ENCODE peak calls at places on chromosomes 6 and 20, in five cellular contexts. E is endodermal cell, V is OCI-LY7, N is GM12865, I is lower leg skin. L is an unnamed sample.
A peak's percentile ranks its signal among the peaks of the same experiment; 100 is the strongest.

GRCh38 chr20:59912609-59913008 is 20.8 kb downstream of the SYCP2 start:
- DNase-seq in E (no peak), I (no peak), N (peak; percentile 10), V (no peak), L (no peak)

GRCh38 chr20:58019027-58019849 is 209.2 kb downstream of the ANKRD60 start:
- DNase-seq in V (no peak), I (peak; percentile 84), N (no peak), E (no peak), L (peak; percentile 33)

GRCh38 chr6:33683051-33683571 is 28.4 kb downstream of the UQCC2 start:
- DNase-seq in I (no peak), N (no peak), E (no peak), V (no peak), L (no peak)

GRCh38 chr20:47227576-47227975 is 128.9 kb downstream of the ZMYND8 start:
- DNase-seq in I (no peak), V (no peak), N (no peak), E (no peak), L (no peak)

GRCh38 chr20:39264506-39265172 is 302.5 kb downstream of the DHX35 start:
- DNase-seq in V (peak; percentile 46), I (peak; percentile 88), N (peak; percentile 56), E (peak; percentile 91), L (peak; percentile 65)

GRCh38 chr6:26197736-26198625 is 110.8 kb downstream of the HFE start:
- DNase-seq in N (peak; percentile 85), V (peak; percentile 84), I (no peak), E (peak; percentile 75), L (peak; percentile 62)

GRCh38 chr20:479487-479886 is 17.2 kb upstream of the TBC1D20 start:
- DNase-seq in I (no peak), E (no peak), V (no peak), N (no peak), L (no peak)

GRCh38 chr6:46443623-46444022 is 47.6 kb downstream of the RCAN2 start:
- DNase-seq in N (no peak), I (no peak), V (no peak), E (no peak), L (no peak)

GRCh38 chr20:38843346-38843745 is 37.8 kb downstream of the PPP1R16B start:
- DNase-seq in I (no peak), V (peak; percentile 36), E (no peak), N (peak; percentile 51), L (no peak)

GRCh38 chr6:32843321-32843978 is 397 bp downstream of the PSMB8 start:
- DNase-seq in I (no peak), V (peak; percentile 55), N (peak; percentile 47), E (peak; percentile 77), L (no peak)

GRCh38 chr6:144749263-144749662 is 464.1 kb downstream of the UTRN start:
- DNase-seq in N (no peak), E (no peak), V (no peak), I (no peak), L (no peak)

GRCh38 chr6:33828764-33829731 is 25.2 kb upstream of the MLN start:
- DNase-seq in V (no peak), N (no peak), E (peak; percentile 90), I (no peak), L (no peak)

GRCh38 chr20:29878281-29878741 is 1379.2 kb upstream of the DEFB115 start:
- DNase-seq in V (no peak), N (peak; percentile 11), I (peak; percentile 88), E (peak; percentile 36), L (peak; percentile 22)

GRCh38 chr20:21613512-21613911 is 92.0 kb upstream of the PAX1 start:
- DNase-seq in I (no peak), V (no peak), N (no peak), E (no peak), L (peak; percentile 53)

DNA sequence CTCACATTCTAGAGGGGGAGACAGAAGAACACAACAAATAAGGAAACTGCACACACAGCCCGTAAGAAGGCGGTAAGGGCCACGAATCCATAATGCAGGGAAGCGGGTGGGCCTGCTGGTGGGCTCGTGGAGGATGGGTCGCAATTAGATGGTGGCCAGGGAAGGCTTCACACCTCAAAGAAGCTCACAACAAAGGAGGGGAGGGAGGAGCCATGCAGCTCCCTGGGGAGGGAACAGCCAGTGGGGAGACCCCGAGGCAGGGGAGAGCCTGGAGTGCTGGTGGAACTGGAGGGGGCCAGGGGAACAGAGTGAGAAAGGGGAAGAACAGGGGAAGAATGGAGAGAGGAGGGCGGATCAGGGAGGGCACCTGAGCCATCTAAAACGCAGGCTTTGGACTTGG is 13.4 kb downstream of the SRC start:
- DNase-seq in I (no peak), N (no peak), E (peak; percentile 35), V (no peak), L (peak; percentile 21)
- H3K4me3 ChIP-seq in I (no peak overlapping the region), N (no peak overlapping the region), E (no peak overlapping the region), V (no peak overlapping the region), L (no peak overlapping the region)

DNA sequence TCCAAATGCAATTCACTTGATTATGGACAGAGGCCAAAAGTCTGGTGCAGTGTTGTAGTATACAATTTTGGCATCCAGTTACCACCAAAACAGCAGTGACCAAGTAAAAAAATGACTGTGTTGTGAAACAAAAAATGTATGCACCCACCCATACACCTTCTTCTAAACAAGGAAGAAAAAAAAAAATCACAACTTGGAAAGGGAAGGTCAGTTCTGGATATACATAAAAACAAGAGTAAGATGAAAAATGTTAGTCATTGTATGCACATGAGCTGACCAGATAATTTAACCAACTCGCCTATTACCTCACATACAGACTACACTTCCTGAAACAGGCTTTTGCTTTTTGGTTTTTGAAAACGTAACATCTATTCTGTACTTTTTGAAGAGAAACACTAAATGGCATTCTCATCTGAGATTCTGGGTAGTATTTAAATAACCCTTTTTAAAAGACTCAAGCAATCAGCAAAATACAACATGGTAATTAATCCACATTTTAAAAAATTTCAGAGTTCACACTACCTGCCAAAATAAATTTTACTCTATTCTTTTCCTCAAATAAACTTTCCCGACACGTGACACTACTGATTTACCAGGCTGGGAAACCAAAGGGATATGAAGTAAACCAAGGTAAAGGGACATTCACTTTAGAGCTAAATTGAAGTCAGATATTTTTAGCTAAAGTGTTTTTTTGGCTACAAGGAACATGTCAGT is 141.6 kb upstream of the SHLD1 start:
- DNase-seq in V (no peak), I (no peak), E (no peak), N (peak; percentile 57), L (no peak)
- H3K4me3 ChIP-seq in V (peak overlapping the region; percentile 79), I (no peak overlapping the region), E (peak overlapping the region; percentile 96), N (peak overlapping the region; percentile 65), L (no peak overlapping the region)

GRCh38 chr20:13995086-13995665 is at the start of gene MACROD2:
- DNase-seq in E (peak; percentile 99), V (no peak), I (peak; percentile 97), N (peak; percentile 1), L (peak; percentile 97)
- H3K4me3 ChIP-seq in E (peak within 1 kb of the TSS; percentile 87), V (no peak within 1 kb of the TSS), I (peak within 1 kb of the TSS; percentile 38), N (no peak within 1 kb of the TSS), L (peak within 1 kb of the TSS; percentile 64)

GRCh38 chr6:6547111-6547879 is 41.2 kb upstream of the LY86 start:
- DNase-seq in V (peak; percentile 87), E (peak; percentile 97), I (peak; percentile 98), N (peak; percentile 93), L (peak; percentile 81)

GRCh38 chr6:6546318-6547110 is 42.0 kb upstream of the LY86 start:
- DNase-seq in E (peak; percentile 83), V (peak; percentile 10), I (no peak), N (peak; percentile 81), L (peak; percentile 62)

GRCh38 chr6:6542357-6542756 is 46.2 kb upstream of the LY86 start:
- DNase-seq in V (no peak), N (no peak), I (no peak), E (no peak), L (no peak)

GRCh38 chr6:6543181-6543879 is 45.2 kb upstream of the LY86 start:
- DNase-seq in I (no peak), V (peak; percentile 20), N (peak; percentile 79), E (no peak), L (no peak)

GRCh38 chr6:6545616-6546317 is 42.8 kb upstream of the LY86 start:
- DNase-seq in E (no peak), I (no peak), V (no peak), N (no peak), L (no peak)
- H3K4me3 ChIP-seq in E (peak overlapping the region; percentile 72), I (no peak overlapping the region), V (no peak overlapping the region), N (peak overlapping the region; percentile 54), L (peak overlapping the region; percentile 47)

L was measured in right lobe of liver.